ENCODE peak calls at places on chromosomes 11 and 22, in four cellular contexts. T, N, J and O are unnamed samples.

GRCh38 chr11:8834379-8834778 is 76.6 kb upstream of the AKIP1 start:
- DNase-seq in N (no peak), T (no peak), J (no peak), O (no peak)

GRCh38 chr11:111632798-111633197 is 30.5 kb downstream of the SIK2 start:
- DNase-seq in J (no peak), T (no peak), N (no peak), O (no peak)

GRCh38 chr11:116219171-116219635 is 553.6 kb downstream of the BUD13 start:
- DNase-seq in J (peak; percentile 23), N (peak; percentile 20), T (no peak), O (peak; percentile 10)

GRCh38 chr11:46333129-46333947 is 13.9 kb upstream of the DGKZ start:
- DNase-seq in J (no peak), N (no peak), T (no peak), O (no peak)

GRCh38 chr22:38462960-38463784 is 4.7 kb upstream of the KDELR3 start:
- DNase-seq in N (no peak), T (peak; percentile 90), J (peak; percentile 74), O (no peak)

GRCh38 chr11:117259417-117259816 is 26.9 kb downstream of the RNF214 start:
- DNase-seq in N (no peak), J (no peak), T (no peak), O (peak; percentile 31)

GRCh38 chr22:37276771-37277170 is 5.5 kb upstream of the CYTH4 start:
- DNase-seq in N (no peak), T (no peak), J (no peak), O (no peak)

GRCh38 chr22:22533417-22533816 is 13.3 kb upstream of the ZNF280A start:
- DNase-seq in N (no peak), T (no peak), J (no peak), O (no peak)

GRCh38 chr11:44484211-44484610 is 81.3 kb upstream of the CD82 start:
- DNase-seq in J (peak; percentile 34), T (peak; percentile 49), N (no peak), O (peak; percentile 6)

GRCh38 chr11:63892233-63892632 is 24.7 kb downstream of the RCOR2 start:
- DNase-seq in N (no peak), T (peak; percentile 55), J (peak; percentile 42), O (no peak)

GRCh38 chr11:65797711-65798110 is 10.8 kb downstream of the OVOL1 start:
- DNase-seq in J (no peak), N (peak; percentile 47), T (no peak), O (no peak)

GRCh38 chr22:22099833-22100812 is 117.5 kb upstream of the TOP3B start:
- DNase-seq in N (no peak), T (no peak), J (peak; percentile 22), O (no peak)

GRCh38 chr22:33402325-33402724 is 344.1 kb upstream of the SYN3 start:
- DNase-seq in T (no peak), J (no peak), N (no peak), O (no peak)
- TF ChIP-seq CTCF in T (no peak), J (no peak), N (no peak), O (no peak)

GRCh38 chr11:27455667-27456066 is 16.9 kb downstream of the LGR4 start:
- DNase-seq in J (no peak), T (no peak), N (no peak), O (no peak)

GRCh38 chr11:27456802-27457329 is 15.7 kb downstream of the LGR4 start:
- DNase-seq in J (no peak), N (no peak), T (no peak), O (no peak)

GRCh38 chr11:27453701-27454100 is 18.9 kb downstream of the LGR4 start:
- DNase-seq in N (no peak), T (no peak), J (no peak), O (peak; percentile 22)

GRCh38 chr11:27458182-27458581 is 14.4 kb downstream of the LGR4 start:
- DNase-seq in N (no peak), T (no peak), J (no peak), O (no peak)

DNA sequence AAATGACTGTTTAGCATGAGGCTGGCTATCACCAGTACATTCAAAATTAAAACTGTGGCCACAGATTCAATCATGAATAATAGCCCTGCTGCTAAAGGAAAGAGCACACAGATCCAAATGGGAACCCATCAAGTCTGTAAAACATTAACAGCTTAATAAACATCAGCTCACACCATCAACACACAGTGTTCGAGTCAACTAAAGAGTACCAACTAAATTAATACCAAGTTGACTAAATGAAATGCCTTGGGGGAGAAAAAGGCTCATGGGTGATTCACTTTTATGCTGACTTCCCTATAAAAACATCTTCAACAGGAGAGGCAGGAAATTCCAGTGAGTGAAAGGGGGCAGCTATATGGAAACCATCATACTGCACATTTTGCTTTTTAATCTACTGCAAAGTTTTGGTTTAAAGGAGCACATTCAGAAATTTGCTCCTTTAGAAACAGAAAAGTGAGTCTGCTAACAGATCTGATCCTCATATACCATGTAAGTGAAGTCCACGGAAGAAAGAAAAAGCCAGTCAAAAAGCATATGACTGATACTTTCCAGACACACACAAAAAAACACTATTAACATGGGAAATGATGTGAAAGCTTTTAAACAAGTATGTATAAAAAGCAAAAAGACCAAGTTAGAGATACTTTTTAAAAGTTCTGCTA is 16.3 kb downstream of the LGR4 start:
- DNase-seq in N (no peak), J (no peak), T (no peak), O (peak; percentile 79)
- H3K4me1 ChIP-seq in N (peaks cover 14% of the 10 kb centered on the region), J (peaks cover 31% of the 10 kb centered on the region), T (peaks cover 15% of the 10 kb centered on the region), O (peaks cover 22% of the 10 kb centered on the region)

GRCh38 chr11:58647141-58647699 is 24.8 kb downstream of the CNTF start:
- DNase-seq in N (no peak), T (no peak), J (no peak), O (no peak)

GRCh38 chr11:58647866-58648265 is 25.4 kb downstream of the CNTF start:
- DNase-seq in J (no peak), T (no peak), N (no peak), O (no peak)

GRCh38 chr11:58649623-58650022 is 27.2 kb downstream of the CNTF start:
- DNase-seq in J (no peak), T (no peak), N (no peak), O (no peak)

GRCh38 chr11:58642120-58642625 is 19.7 kb downstream of the CNTF start:
- DNase-seq in J (no peak), T (no peak), N (no peak), O (no peak)

DNA sequence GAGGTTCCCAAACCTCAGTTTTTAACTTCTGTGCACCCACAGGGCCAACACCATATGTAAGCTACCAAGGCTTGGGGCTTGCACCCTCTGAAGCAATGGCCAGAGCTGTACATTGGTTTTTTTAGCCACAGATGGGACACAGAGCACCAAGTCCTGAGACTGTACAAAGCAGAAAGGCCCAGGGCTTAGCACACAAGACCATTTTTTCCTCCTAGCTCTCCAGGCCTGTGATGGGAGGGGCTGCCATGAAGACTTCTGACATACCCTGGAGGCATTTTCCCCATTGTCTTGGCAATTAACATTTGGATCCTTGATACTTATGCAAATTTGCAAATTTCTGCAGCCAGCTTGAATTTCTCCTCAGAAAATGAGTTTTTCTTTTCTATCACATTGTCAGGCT is 23.4 kb downstream of the CNTF start:
- DNase-seq in N (no peak), T (no peak), J (no peak), O (no peak)
- H3K27me3 ChIP-seq in N (no peaks in the 10 kb centered on the region), T (no peaks in the 10 kb centered on the region), J (no peaks in the 10 kb centered on the region), O (peaks cover 9% of the 10 kb centered on the region)

GRCh38 chr11:76241243-76242000 is 35.1 kb upstream of the WNT11 start:
- DNase-seq in T (no peak), N (no peak), J (no peak), O (no peak)
- TF ChIP-seq CTCF in T (no peak), N (no peak), J (no peak), O (no peak)

GRCh38 chr11:73308963-73309960 is 1.2 kb downstream of the ARHGEF17 start:
- DNase-seq in N (peak; percentile 84), J (peak; percentile 92), T (peak; percentile 96), O (peak; percentile 80)
- H3K4me1 ChIP-seq in N (peaks cover 52% of the 10 kb centered on the region), J (peaks cover 56% of the 10 kb centered on the region), T (peaks cover 35% of the 10 kb centered on the region), O (peaks cover 3% of the 10 kb centered on the region)

DNA sequence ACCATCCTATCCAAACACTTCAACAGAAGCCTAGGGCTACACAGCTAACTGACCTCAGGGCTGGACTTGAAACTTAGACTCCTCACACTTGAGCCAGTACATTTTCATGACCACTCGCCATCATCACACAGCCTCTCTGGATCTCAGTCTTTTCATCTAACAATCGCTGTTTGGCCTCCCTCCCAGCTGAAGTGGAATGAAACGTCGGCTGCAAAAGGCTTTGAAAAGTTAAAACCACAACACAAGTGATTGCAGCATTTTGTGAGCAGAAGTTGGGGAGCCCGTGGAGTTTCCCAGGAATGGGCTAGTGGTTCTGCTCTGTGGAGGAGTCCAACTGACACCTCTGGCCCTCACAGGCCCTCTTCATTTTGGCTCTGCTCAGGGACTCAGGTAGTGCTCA is 35.9 kb upstream of the TRIM29 start:
- DNase-seq in N (no peak), T (no peak), J (no peak), O (no peak)
- H3K27me3 ChIP-seq in N (peaks cover 15% of the 10 kb centered on the region), T (peaks cover 83% of the 10 kb centered on the region), J (peaks cover 3% of the 10 kb centered on the region), O (peaks cover 58% of the 10 kb centered on the region)

GRCh38 chr11:94563848-94564442 is 3.2 kb upstream of the PIWIL4 start:
- DNase-seq in J (no peak), T (no peak), N (no peak), O (no peak)
- TF ChIP-seq CTCF in J (no peak), T (no peak), N (no peak), O (no peak)

GRCh38 chr11:94546886-94547285 is 3.2 kb downstream of the FUT4 start:
- DNase-seq in N (peak; percentile 73), J (peak; percentile 40), T (peak; percentile 18), O (peak; percentile 68)
- H3K4me1 ChIP-seq in N (peaks cover 53% of the 10 kb centered on the region), J (peaks cover 30% of the 10 kb centered on the region), T (peaks cover 8% of the 10 kb centered on the region), O (no peaks in the 10 kb centered on the region)

GRCh38 chr22:49369726-49370717 is 457.7 kb downstream of the BRD1 start:
- DNase-seq in J (no peak), T (no peak), N (no peak), O (no peak)

GRCh38 chr22:49366437-49366836 is 461.2 kb downstream of the BRD1 start:
- DNase-seq in J (no peak), T (no peak), N (no peak), O (no peak)

GRCh38 chr22:49367016-49367697 is 460.5 kb downstream of the BRD1 start:
- DNase-seq in T (peak; percentile 57), J (no peak), N (no peak), O (no peak)

GRCh38 chr22:49368976-49369725 is 458.5 kb downstream of the BRD1 start:
- DNase-seq in T (no peak), J (peak; percentile 5), N (no peak), O (no peak)

GRCh38 chr22:49368221-49368975 is 459.3 kb downstream of the BRD1 start:
- DNase-seq in T (no peak), N (no peak), J (no peak), O (no peak)
- H3K27me3 ChIP-seq in T (no peaks in the 10 kb centered on the region), N (peaks cover 13% of the 10 kb centered on the region), J (no peaks in the 10 kb centered on the region), O (no peaks in the 10 kb centered on the region)